ENCODE peak calls at places on chromosome 14, in six cellular contexts. D is left lung, P is transverse colon, S is adrenal gland, Z is cardiac muscle cell, B is cardiac fibroblast. X is an unnamed sample.

GRCh38 chr14:24605435-24606190 is 3.9 kb downstream of the GZMH start:
- DNase-seq in P (peak), B (no peak), Z (no peak), S (peak), D (peak), X (no peak)

GRCh38 chr14:20719777-20720176 is 25.9 kb upstream of the EDDM3A start:
- DNase-seq in P (peak), S (no peak), B (no peak), D (no peak), Z (no peak), X (no peak)

GRCh38 chr14:101359221-101360044 is 201.9 kb upstream of the DIO3 start:
- DNase-seq in S (no peak), B (no peak), D (no peak), Z (no peak), P (peak), X (peak)

GRCh38 chr14:51095854-51096823 is 1.2 kb upstream of the TRIM9 start:
- DNase-seq in B (peak), D (peak), Z (peak), S (peak), P (peak), X (no peak)

GRCh38 chr14:23942587-23942986 is 11.0 kb upstream of the DHRS4 start:
- DNase-seq in Z (no peak), D (no peak), P (no peak), S (no peak), B (no peak), X (no peak)

GRCh38 chr14:65141523-65141922 is 39.2 kb upstream of the MAX start:
- DNase-seq in P (no peak), Z (no peak), S (no peak), D (no peak), B (no peak), X (no peak)

GRCh38 chr14:75430526-75430925 is 2.7 kb downstream of the JDP2 start:
- DNase-seq in D (no peak), B (peak), S (no peak), Z (peak), P (no peak), X (no peak)

GRCh38 chr14:37051153-37051552 is 121.3 kb downstream of the SLC25A21 start:
- DNase-seq in P (no peak), D (no peak), B (no peak), Z (no peak), S (no peak), X (no peak)

GRCh38 chr14:42214981-42215491 is 608.4 kb downstream of the LRFN5 start:
- DNase-seq in P (no peak), D (no peak), S (no peak), Z (peak), B (peak), X (peak)

GRCh38 chr14:22303589-22304195 is 285.3 kb downstream of the DAD1 start:
- DNase-seq in S (no peak), Z (peak), B (peak), P (no peak), D (no peak), X (peak)

GRCh38 chr14:70735043-70735442 is 74.3 kb downstream of the MAP3K9 start:
- DNase-seq in Z (peak), P (no peak), D (no peak), S (no peak), B (peak), X (peak)

GRCh38 chr14:23864252-23864651 is 89.3 kb upstream of the DHRS4 start:
- DNase-seq in Z (no peak), B (no peak), P (no peak), D (no peak), S (no peak), X (no peak)

GRCh38 chr14:91382712-91383111 is 34.9 kb downstream of the CCDC88C start:
- DNase-seq in B (no peak), P (no peak), D (no peak), S (no peak), Z (no peak), X (no peak)

GRCh38 chr14:64682843-64683242 is 21.4 kb upstream of the PLEKHG3 start:
- DNase-seq in P (no peak), D (no peak), B (no peak), Z (no peak), S (no peak), X (no peak)

GRCh38 chr14:36229262-36229661 is 52.7 kb upstream of the PTCSC3 start:
- DNase-seq in D (no peak), Z (no peak), B (no peak), P (no peak), S (no peak), X (no peak)

GRCh38 chr14:55851301-55851700 is 266.9 kb upstream of the PELI2 start:
- DNase-seq in B (peak), Z (no peak), S (peak), P (no peak), D (no peak), X (no peak)

GRCh38 chr14:74029136-74029535 is 10.0 kb downstream of the BBOF1 start:
- DNase-seq in S (no peak), B (no peak), Z (no peak), D (no peak), P (no peak), X (no peak)

GRCh38 chr14:33435911-33436310 is 497.2 kb downstream of the NPAS3 start:
- DNase-seq in B (peak), D (no peak), S (no peak), P (no peak), Z (peak), X (peak)

GRCh38 chr14:87529081-87529480 is 463.9 kb downstream of the GALC start:
- DNase-seq in P (no peak), D (no peak), Z (no peak), S (no peak), B (no peak), X (no peak)

GRCh38 chr14:73724696-73725095 is 10.5 kb upstream of the PNMA1 start:
- DNase-seq in B (no peak), P (no peak), Z (no peak), D (no peak), S (no peak), X (no peak)

GRCh38 chr14:59356783-59357182 is 108.4 kb downstream of the GPR135 start:
- DNase-seq in D (no peak), Z (no peak), P (no peak), B (no peak), S (no peak), X (no peak)
- H3K4me3 ChIP-seq in D (no peak), Z (no peak), P (no peak), B (no peak), S (no peak), X (no peak)

DNA sequence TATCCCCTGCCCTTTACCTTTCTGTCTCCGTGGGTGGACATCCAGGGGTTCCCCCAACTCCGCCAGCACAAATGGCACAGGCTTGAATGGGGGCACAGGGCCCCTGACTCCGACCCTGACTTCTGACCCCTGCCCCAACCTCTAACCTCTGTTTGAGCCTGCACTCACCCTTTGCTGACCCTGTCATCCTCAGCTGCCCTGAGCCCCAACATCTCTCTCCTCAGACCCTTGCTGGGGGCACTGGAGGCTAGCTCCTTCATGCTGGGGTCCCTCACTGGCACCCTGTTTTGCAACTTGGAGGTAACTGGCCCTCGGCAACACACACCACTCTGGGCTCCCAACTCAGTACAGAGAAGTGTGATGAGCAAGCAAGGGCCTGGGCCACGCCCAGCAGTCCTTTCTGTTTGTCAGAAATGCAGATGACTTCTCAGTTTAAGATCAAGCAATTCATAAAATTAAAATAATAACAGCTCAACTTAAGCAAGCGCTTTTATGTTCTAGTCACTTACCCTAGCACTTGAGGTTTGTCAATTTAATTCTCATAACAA is 2.1 kb downstream of the IFI27 start:
- DNase-seq in B (no peak), Z (no peak), D (no peak), S (no peak), P (peak), X (no peak)
- TF ChIP-seq CTCF in B (no peak), Z (no peak), D (no peak), S (no peak), P (no peak), X (no peak)

GRCh38 chr14:32201816-32202467 is at the start of gene RNU6-7:
- DNase-seq in B (peak), Z (peak), D (no peak), P (peak), S (no peak), X (peak)

GRCh38 chr14:32202941-32203882 is at the start of gene RNU6-8:
- DNase-seq in Z (peak), S (peak), P (peak), D (peak), B (peak), X (peak)

GRCh38 chr14:32201196-32201815 is 539 bp upstream of the RNU6-7 start:
- DNase-seq in S (peak), Z (peak), B (peak), D (peak), P (peak), X (peak)

GRCh38 chr14:32203928-32204357 is 874 bp upstream of the RNU6-8 start:
- DNase-seq in S (peak), Z (peak), P (peak), D (no peak), B (peak), X (peak)

GRCh38 chr14:32202468-32202865 is 602 bp downstream of the RNU6-8 start:
- DNase-seq in S (no peak), D (no peak), B (no peak), Z (no peak), P (no peak), X (no peak)
- H3K4me3 ChIP-seq in S (no peak), D (peak), B (peak), Z (peak), P (peak), X (peak)

DNA sequence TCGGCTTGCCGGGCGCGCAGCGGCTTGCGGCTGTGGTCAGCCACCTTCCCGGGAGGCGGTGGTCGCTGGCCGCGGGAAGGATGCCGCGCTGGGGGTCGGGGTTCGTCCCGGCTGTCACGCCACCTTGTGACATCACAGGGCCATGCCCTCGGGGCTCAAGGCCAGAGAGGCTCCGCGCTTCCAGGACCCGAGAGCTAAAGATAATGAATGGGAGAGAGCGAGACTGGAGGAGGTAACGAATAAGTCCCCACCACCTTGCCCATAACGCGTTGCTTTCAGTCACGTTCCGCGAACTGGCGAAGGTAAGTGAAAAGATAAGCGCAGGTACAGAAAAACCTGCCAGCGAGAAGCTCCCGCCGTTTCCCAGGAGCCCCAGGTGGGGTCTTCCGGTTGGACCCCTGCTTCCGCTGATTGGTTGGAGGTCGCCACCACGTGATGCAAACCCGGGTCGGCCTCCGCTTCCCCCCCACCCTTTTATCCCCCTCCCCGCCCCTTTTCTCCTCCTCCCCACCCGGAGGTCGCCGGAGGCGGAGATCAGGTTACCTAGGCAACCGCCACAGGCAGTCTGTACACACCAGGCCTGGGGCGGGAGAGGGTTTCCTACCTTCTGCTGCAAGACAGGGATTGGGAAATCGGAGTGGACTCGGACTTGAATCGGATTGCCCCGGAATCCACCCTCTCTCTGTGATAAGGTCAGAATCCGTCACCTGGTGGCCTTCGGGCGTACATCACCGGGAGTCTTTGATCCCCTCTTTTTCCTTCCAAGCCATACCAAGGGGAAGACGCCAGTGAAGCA is at the start of gene LRRC9:
- DNase-seq in P (peak), D (peak), B (peak), Z (peak), S (peak), X (peak)
- TF ChIP-seq CTCF in P (no peak), D (no peak), B (no peak), Z (no peak), S (no peak), X (no peak)

GRCh38 chr14:85530626-85531025 is 682 bp downstream of the FLRT2 start:
- DNase-seq in S (no peak), P (no peak), B (no peak), Z (no peak), D (no peak), X (no peak)

GRCh38 chr14:85529803-85530574 is at the start of gene FLRT2:
- DNase-seq in S (peak), Z (peak), P (no peak), B (peak), D (peak), X (peak)

GRCh38 chr14:85531594-85532391 is 1.8 kb downstream of the FLRT2 start:
- DNase-seq in S (peak), Z (peak), D (peak), B (peak), P (no peak), X (peak)

GRCh38 chr14:85532570-85532969 is 2.6 kb downstream of the FLRT2 start:
- DNase-seq in Z (no peak), P (no peak), D (no peak), S (no peak), B (no peak), X (no peak)

GRCh38 chr14:85531141-85531593 is 1.2 kb downstream of the FLRT2 start:
- DNase-seq in S (peak), D (peak), P (no peak), B (peak), Z (peak), X (peak)
- H3K4me3 ChIP-seq in S (peak), D (peak), P (peak), B (peak), Z (peak), X (peak)

GRCh38 chr14:34912182-34912581 is 37.0 kb upstream of the BAZ1A start:
- DNase-seq in P (no peak), B (no peak), S (no peak), Z (peak), D (no peak), X (no peak)
- TF ChIP-seq CTCF in P (no peak), B (peak), S (no peak), Z (peak), D (no peak), X (peak)

X was measured in fibroblast of villous mesenchyme.